ENCODE peak calls at places on chromosomes 1 and 21, in ten cellular contexts. Q, L, F, N, M, E, S, D, H and P are unnamed samples.
A peak's percentile ranks its signal among the peaks of the same experiment; 100 is the strongest.

GRCh38 chr1:204336642-204337041 is 23.1 kb downstream of the PLEKHA6 start:
- DNase-seq in Q (no peak), L (no peak), F (no peak), N (no peak), M (no peak), E (no peak), S (no peak), D (no peak), H (no peak), P (no peak)

GRCh38 chr1:46278807-46279206 is 24.6 kb downstream of the LRRC41 start:
- DNase-seq in Q (no peak), L (no peak), F (no peak), N (no peak), M (no peak), E (peak; percentile 19), S (peak; percentile 35), D (no peak), H (peak; percentile 18), P (no peak)

GRCh38 chr1:7171574-7171973 is 386.3 kb downstream of the CAMTA1 start:
- DNase-seq in Q (no peak), L (no peak), F (no peak), N (no peak), M (no peak), E (no peak), S (no peak), D (no peak), H (no peak), P (no peak)

GRCh38 chr1:12570291-12570690 is 47.7 kb downstream of the DHRS3 start:
- DNase-seq in Q (no peak), L (no peak), F (no peak), N (no peak), M (no peak), E (no peak), S (no peak), D (no peak), H (no peak), P (no peak)

GRCh38 chr1:19435181-19435580 is 50.2 kb downstream of the CAPZB start:
- DNase-seq in Q (peak; percentile 75), L (no peak), F (no peak), N (no peak), M (no peak), E (peak; percentile 96), S (peak; percentile 81), D (no peak), H (peak; percentile 87), P (peak; percentile 86)

GRCh38 chr1:8643542-8644536 is 173.6 kb downstream of the RERE start:
- DNase-seq in Q (no peak), L (peak; percentile 9), F (no peak), N (no peak), M (no peak), E (no peak), S (no peak), D (no peak), H (no peak), P (no peak)

GRCh38 chr1:210624722-210625121 is 296.0 kb downstream of the HHAT start:
- DNase-seq in Q (no peak), L (no peak), F (no peak), N (no peak), M (no peak), E (no peak), S (no peak), D (no peak), H (no peak), P (no peak)

GRCh38 chr21:31781737-31782136 is 49.8 kb upstream of the SCAF4 start:
- DNase-seq in Q (no peak), L (no peak), F (no peak), N (peak; percentile 65), M (no peak), E (peak; percentile 63), S (peak; percentile 53), D (no peak), H (peak; percentile 23), P (peak; percentile 73)

GRCh38 chr1:24501371-24502167 is 1.1 kb upstream of the RCAN3 start:
- DNase-seq in Q (no peak), L (peak; percentile 30), F (no peak), N (no peak), M (no peak), E (no peak), S (no peak), D (no peak), H (peak; percentile 26), P (peak; percentile 51)

GRCh38 chr1:198713081-198713480 is 74.2 kb downstream of the PTPRC start:
- DNase-seq in Q (peak; percentile 55), L (no peak), F (no peak), N (no peak), M (no peak), E (peak; percentile 16), S (peak; percentile 69), D (no peak), H (peak; percentile 84), P (peak; percentile 27)

GRCh38 chr21:25818156-25818950 is 83.6 kb downstream of the GABPA start:
- DNase-seq in Q (no peak), L (no peak), F (no peak), N (no peak), M (no peak), E (no peak), S (no peak), D (no peak), H (no peak), P (no peak)

GRCh38 chr21:31529406-31529805 is 130.1 kb upstream of the SOD1 start:
- DNase-seq in Q (no peak), L (no peak), F (no peak), N (no peak), M (no peak), E (no peak), S (no peak), D (no peak), H (no peak), P (no peak)

GRCh38 chr1:206915085-206915735 is 6.5 kb downstream of the FCMR start:
- DNase-seq in Q (no peak), L (no peak), F (no peak), N (no peak), M (no peak), E (no peak), S (no peak), D (no peak), H (no peak), P (no peak)

GRCh38 chr1:229570891-229571516 is 12.5 kb upstream of the ABCB10 start:
- DNase-seq in Q (no peak), L (no peak), F (no peak), N (no peak), M (no peak), E (no peak), S (no peak), D (no peak), H (no peak), P (no peak)

GRCh38 chr1:113153116-113153803 is 80.3 kb downstream of the LRIG2 start:
- DNase-seq in Q (no peak), L (no peak), F (no peak), N (no peak), M (no peak), E (peak; percentile 79), S (no peak), D (no peak), H (no peak), P (no peak)

GRCh38 chr1:208034135-208034534 is 123.2 kb upstream of the CD34 start:
- DNase-seq in Q (no peak), L (no peak), F (no peak), N (peak; percentile 48), M (no peak), E (no peak), S (no peak), D (no peak), H (no peak), P (no peak)

GRCh38 chr1:181073638-181074037 is 14.9 kb upstream of the IER5 start:
- DNase-seq in Q (no peak), L (no peak), F (no peak), N (no peak), M (no peak), E (peak; percentile 75), S (peak; percentile 89), D (no peak), H (peak; percentile 76), P (peak; percentile 89)

GRCh38 chr1:220711086-220711809 is 21.1 kb downstream of the C1orf115 start:
- DNase-seq in Q (no peak), L (no peak), F (no peak), N (peak; percentile 38), M (no peak), E (no peak), S (no peak), D (no peak), H (no peak), P (no peak)
- H3K4me3 ChIP-seq in Q (no peak overlapping the region), L (no peak overlapping the region), F (no peak overlapping the region), N (no peak overlapping the region), M (no peak overlapping the region), E (no peak overlapping the region), S (no peak overlapping the region), D (no peak overlapping the region), H (no peak overlapping the region), P (no peak overlapping the region)

DNA sequence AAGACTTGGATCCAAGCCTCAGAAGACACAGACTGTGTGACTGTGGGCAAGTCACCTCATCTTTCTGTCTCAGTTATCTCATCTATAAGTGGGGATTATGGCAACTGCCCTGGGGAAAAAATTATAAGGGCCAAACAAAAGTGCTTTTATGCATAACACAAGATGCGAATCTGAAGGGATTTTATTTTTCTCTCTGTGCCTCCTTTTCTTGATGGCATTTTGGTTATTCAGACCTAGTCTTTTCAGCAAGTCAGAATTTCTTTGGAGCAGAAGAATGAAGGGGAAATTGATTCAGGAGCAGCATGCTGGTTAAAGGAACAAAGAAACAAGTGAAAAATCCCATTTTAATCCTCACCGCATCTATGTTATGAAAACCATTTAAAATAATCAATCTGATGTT is 86.9 kb downstream of the PBX1 start:
- DNase-seq in Q (no peak), L (no peak), F (no peak), N (no peak), M (no peak), E (no peak), S (no peak), D (no peak), H (no peak), P (no peak)
- H3K4me3 ChIP-seq in Q (no peak overlapping the region), L (no peak overlapping the region), F (no peak overlapping the region), N (no peak overlapping the region), M (no peak overlapping the region), E (no peak overlapping the region), S (no peak overlapping the region), D (no peak overlapping the region), H (no peak overlapping the region), P (no peak overlapping the region)

GRCh38 chr21:37452222-37452621 is 85.6 kb downstream of the DYRK1A start:
- DNase-seq in Q (peak; percentile 82), L (no peak), F (no peak), N (peak; percentile 85), M (no peak), E (peak; percentile 93), S (peak; percentile 94), D (no peak), H (peak; percentile 92), P (peak; percentile 94)
- H3K4me3 ChIP-seq in Q (no peak overlapping the region), L (no peak overlapping the region), F (no peak overlapping the region), N (peak overlapping the region; percentile 10), M (no peak overlapping the region), E (no peak overlapping the region), S (no peak overlapping the region), D (no peak overlapping the region), H (no peak overlapping the region), P (no peak overlapping the region)

DNA sequence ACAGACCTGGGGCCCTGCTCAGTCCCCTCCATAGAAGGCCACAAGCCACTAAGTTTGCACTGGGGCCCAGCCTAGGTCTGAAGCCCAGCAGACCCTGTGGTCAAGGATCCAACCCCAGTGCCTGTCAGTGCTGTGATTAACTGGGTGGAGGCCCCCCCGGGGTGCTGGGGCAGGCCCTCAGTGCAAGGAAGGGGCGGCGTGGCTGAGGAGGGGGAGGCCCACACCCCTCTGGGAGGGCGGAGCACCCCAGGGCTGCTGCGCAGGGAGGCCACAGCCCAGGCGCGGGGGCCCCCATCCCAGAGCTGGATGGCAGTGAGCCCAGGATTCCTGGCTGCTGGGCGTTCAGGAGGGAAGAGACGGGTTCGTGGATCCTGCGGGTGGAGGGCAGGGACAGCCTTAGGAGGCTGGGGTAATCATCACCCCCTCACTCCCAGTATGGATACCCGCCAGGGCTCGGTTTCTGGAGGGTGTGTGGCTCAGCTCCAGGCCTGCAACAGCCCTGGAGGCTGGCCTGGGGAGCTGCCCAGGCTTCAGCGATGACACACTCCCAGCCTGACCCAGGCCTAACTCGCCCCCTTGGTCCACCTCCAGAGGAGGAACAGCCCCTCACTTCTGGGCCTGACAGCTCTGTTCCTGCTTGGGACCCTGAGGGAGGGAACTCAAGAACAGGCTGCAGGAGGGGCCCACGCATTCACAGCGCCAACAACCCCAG is 884 bp downstream of the GJC2 start:
- DNase-seq in Q (no peak), L (no peak), F (no peak), N (no peak), M (no peak), E (peak; percentile 96), S (peak; percentile 86), D (peak; percentile 65), H (peak; percentile 86), P (peak; percentile 42)
- H3K4me3 ChIP-seq in Q (no peak overlapping the region), L (no peak overlapping the region), F (no peak overlapping the region), N (peak overlapping the region; percentile 34), M (no peak overlapping the region), E (no peak overlapping the region), S (no peak overlapping the region), D (peak overlapping the region; percentile 44), H (peak overlapping the region; percentile 12), P (no peak overlapping the region)